ENCODE peak calls at places on chromosome 13, in ten cellular contexts. O is EH; N is GM18507; P is astrocyte of the spinal cord; C is kidney tubule cell; W is NCI-H1417; D is activated naive CD4-positive, alpha-beta T cell treated with Interleukin-2 at 50 U/mL for 16 hours; U is activated CD8-positive, alpha-beta memory T cell treated with anti-CD3 and anti-CD28 coated beads for 48 hours; E is prostate gland; S is foreskin fibroblast. H is an unnamed sample.
A peak's percentile ranks its signal among the peaks of the same experiment; 100 is the strongest.

GRCh38 chr13:48318714-48319457 is 15.3 kb downstream of the RB1 start:
- DNase-seq in O (no peak), N (no peak), P (no peak), C (no peak), W (no peak), D (no peak), U (no peak), E (no peak), S (peak; percentile 14), H (no peak)

GRCh38 chr13:44244288-44244687 is 129.3 kb upstream of the SERP2 start:
- DNase-seq in O (peak; percentile 64), N (no peak), P (peak; percentile 90), C (no peak), W (no peak), D (no peak), U (no peak), E (no peak), S (peak; percentile 54), H (peak; percentile 22)

GRCh38 chr13:43229506-43229905 is 206.1 kb downstream of the DNAJC15 start:
- DNase-seq in O (peak; percentile 90), N (no peak), P (peak; percentile 70), C (peak; percentile 28), W (no peak), D (no peak), U (no peak), E (no peak), S (peak; percentile 79), H (no peak)

GRCh38 chr13:65656740-65657329 is 1573.3 kb downstream of the PCDH9 start:
- DNase-seq in O (peak; percentile 30), N (no peak), P (peak; percentile 40), C (peak; percentile 20), W (no peak), D (no peak), U (no peak), E (no peak), S (peak; percentile 39), H (no peak)

GRCh38 chr13:51995677-51996551 is 15.3 kb downstream of the ATP7B start:
- DNase-seq in O (no peak), N (no peak), P (peak; percentile 16), C (peak; percentile 10), W (no peak), D (no peak), U (no peak), E (peak; percentile 43), S (no peak), H (peak; percentile 35)

GRCh38 chr13:111656439-111656838 is 336.0 kb downstream of the TEX29 start:
- DNase-seq in O (no peak), N (no peak), P (no peak), C (no peak), W (no peak), D (no peak), U (no peak), E (no peak), S (no peak), H (no peak)

GRCh38 chr13:101018720-101019119 is 344.1 kb upstream of the TMTC4 start:
- DNase-seq in O (peak; percentile 65), N (no peak), P (peak; percentile 75), C (peak; percentile 91), W (peak; percentile 29), D (no peak), U (no peak), E (no peak), S (peak; percentile 63), H (no peak)

GRCh38 chr13:95603887-95604533 is 40.5 kb downstream of the DZIP1 start:
- DNase-seq in O (no peak), N (no peak), P (peak; percentile 80), C (peak; percentile 86), W (no peak), D (no peak), U (no peak), E (peak; percentile 65), S (peak; percentile 11), H (peak; percentile 14)

GRCh38 chr13:97423300-97424045 is 10.5 kb upstream of the RAP2A start:
- DNase-seq in O (no peak), N (no peak), P (no peak), C (no peak), W (no peak), D (no peak), U (no peak), E (no peak), S (no peak), H (peak; percentile 2)

GRCh38 chr13:97567510-97568243 is 133.7 kb downstream of the RAP2A start:
- DNase-seq in O (peak; percentile 29), N (peak; percentile 20), P (no peak), C (peak; percentile 91), W (no peak), D (no peak), U (no peak), E (peak; percentile 43), S (peak; percentile 39), H (no peak)

GRCh38 chr13:40149611-40150283 is 494.3 kb downstream of the COG6 start:
- DNase-seq in O (peak; percentile 84), N (no peak), P (peak; percentile 78), C (peak; percentile 71), W (no peak), D (no peak), U (no peak), E (peak; percentile 19), S (peak; percentile 88), H (no peak)

GRCh38 chr13:112733661-112734379 is 44.0 kb downstream of the ATP11A start:
- DNase-seq in O (peak; percentile 30), N (no peak), P (no peak), C (no peak), W (no peak), D (no peak), U (no peak), E (no peak), S (no peak), H (no peak)

GRCh38 chr13:39600766-39601165 is 2.2 kb downstream of the LHFPL6 start:
- DNase-seq in O (peak; percentile 32), N (no peak), P (peak; percentile 47), C (no peak), W (no peak), D (no peak), U (no peak), E (no peak), S (peak; percentile 49), H (peak; percentile 31)

GRCh38 chr13:81987159-81987558 is 1646.2 kb upstream of the SPRY2 start:
- DNase-seq in O (no peak), N (no peak), P (no peak), C (no peak), W (no peak), D (no peak), U (no peak), E (no peak), S (no peak), H (no peak)

GRCh38 chr13:95073826-95074345 is 227.4 kb downstream of the ABCC4 start:
- DNase-seq in O (peak; percentile 81), N (no peak), P (peak; percentile 18), C (no peak), W (no peak), D (no peak), U (no peak), E (no peak), S (peak; percentile 67), H (no peak)

GRCh38 chr13:47679391-47679790 is 321.7 kb downstream of the SUCLA2 start:
- DNase-seq in O (peak; percentile 86), N (no peak), P (peak; percentile 71), C (peak; percentile 47), W (no peak), D (no peak), U (no peak), E (no peak), S (peak; percentile 59), H (no peak)

GRCh38 chr13:23804166-23804565 is 85.0 kb downstream of the MIPEP start:
- DNase-seq in O (no peak), N (no peak), P (no peak), C (no peak), W (no peak), D (no peak), U (no peak), E (no peak), S (peak; percentile 31), H (no peak)

GRCh38 chr13:90623318-90624011 is 724.0 kb upstream of the MIR17HG start:
- DNase-seq in O (no peak), N (no peak), P (no peak), C (no peak), W (no peak), D (no peak), U (no peak), E (no peak), S (no peak), H (no peak)

GRCh38 chr13:29774830-29775229 is 75.6 kb downstream of the UBL3 start:
- DNase-seq in O (no peak), N (no peak), P (no peak), C (no peak), W (no peak), D (no peak), U (no peak), E (no peak), S (no peak), H (no peak)

GRCh38 chr13:95260031-95260525 is 41.2 kb downstream of the ABCC4 start:
- DNase-seq in O (no peak), N (no peak), P (no peak), C (no peak), W (no peak), D (no peak), U (no peak), E (no peak), S (no peak), H (no peak)

GRCh38 chr13:26719356-26719945 is 41.1 kb downstream of the GPR12 start:
- DNase-seq in O (peak; percentile 6), N (no peak), P (no peak), C (no peak), W (no peak), D (no peak), U (no peak), E (no peak), S (peak; percentile 25), H (no peak)